ENCODE peak calls at places on chromosomes 6 and 20, in seven cellular contexts. M, P, I, F, A, H and T are unnamed samples. For H3K4me1, the result is how much of the 10 kb centered on the place peaks cover.

GRCh38 chr20:3606021-3606420 is 57.2 kb downstream of the GFRA4 start:
- DNase-seq in M (no peak), P (no peak), I (no peak), F (no peak), A (no peak), H (no peak), T (no peak)

GRCh38 chr20:34954905-34955231 is 738 bp downstream of the GSS start:
- DNase-seq in M (no peak), P (peak), I (no peak), F (peak), A (no peak), H (peak), T (peak)

GRCh38 chr6:84156306-84156705 is 71.1 kb downstream of the CEP162 start:
- DNase-seq in M (no peak), P (no peak), I (no peak), F (no peak), A (no peak), H (no peak), T (no peak)

GRCh38 chr20:60453847-60454246 is 495.6 kb downstream of the CDH26 start:
- DNase-seq in M (peak), P (no peak), I (no peak), F (no peak), A (peak), H (no peak), T (no peak)

GRCh38 chr6:132391391-132392291 is 9.6 kb downstream of the MOXD1 start:
- DNase-seq in M (peak), P (no peak), I (no peak), F (peak), A (no peak), H (peak), T (peak)

GRCh38 chr20:51142448-51142847 is 119.5 kb upstream of the KCNG1 start:
- DNase-seq in M (no peak), P (no peak), I (no peak), F (no peak), A (no peak), H (no peak), T (no peak)

GRCh38 chr20:4014031-4014474 is 1.3 kb downstream of the RNF24 start:
- DNase-seq in M (peak), P (peak), I (peak), F (peak), A (no peak), H (peak), T (peak)

GRCh38 chr6:13694562-13694961 is 17.1 kb downstream of the RANBP9 start:
- DNase-seq in M (no peak), P (no peak), I (no peak), F (no peak), A (no peak), H (no peak), T (no peak)

GRCh38 chr6:14757414-14757813 is 488.5 kb upstream of the JARID2 start:
- DNase-seq in M (no peak), P (no peak), I (no peak), F (no peak), A (no peak), H (no peak), T (no peak)

GRCh38 chr6:15087234-15087633 is 158.6 kb upstream of the JARID2 start:
- DNase-seq in M (no peak), P (no peak), I (no peak), F (no peak), A (no peak), H (no peak), T (no peak)

GRCh38 chr6:130574146-130574545 is 208.3 kb downstream of the TMEM200A start:
- DNase-seq in M (no peak), P (no peak), I (no peak), F (no peak), A (no peak), H (no peak), T (no peak)

GRCh38 chr6:144259988-144260387 is 25.1 kb upstream of the UTRN start:
- DNase-seq in M (no peak), P (no peak), I (no peak), F (no peak), A (no peak), H (no peak), T (no peak)

GRCh38 chr6:107657373-107657754 is 166.7 kb downstream of the SCML4 start:
- DNase-seq in M (no peak), P (no peak), I (no peak), F (no peak), A (no peak), H (no peak), T (no peak)

GRCh38 chr6:29653452-29654038 is 3.3 kb upstream of the MOG start:
- DNase-seq in M (peak), P (peak), I (no peak), F (peak), A (no peak), H (peak), T (peak)

GRCh38 chr6:382883-383420 is 8.6 kb upstream of the IRF4 start:
- DNase-seq in M (no peak), P (no peak), I (no peak), F (peak), A (no peak), H (no peak), T (no peak)

GRCh38 chr6:52931351-52931750 is 21.9 kb upstream of the GSTA3 start:
- DNase-seq in M (no peak), P (no peak), I (no peak), F (no peak), A (peak), H (no peak), T (peak)

GRCh38 chr6:24740861-24741260 is 21.9 kb upstream of the C6orf62 start:
- DNase-seq in M (no peak), P (no peak), I (no peak), F (no peak), A (no peak), H (no peak), T (no peak)

GRCh38 chr6:3849681-3850450 is 693 bp downstream of the FAM50B start:
- DNase-seq in M (no peak), P (no peak), I (peak), F (peak), A (no peak), H (no peak), T (peak)

GRCh38 chr6:111813247-111814162 is 59.7 kb downstream of the FYN start:
- DNase-seq in M (no peak), P (no peak), I (no peak), F (no peak), A (no peak), H (no peak), T (no peak)

GRCh38 chr6:71420693-71421328 is 132.2 kb downstream of the OGFRL1 start:
- DNase-seq in M (peak), P (no peak), I (peak), F (peak), A (peak), H (peak), T (peak)

GRCh38 chr6:16770701-16771569 is 9.7 kb upstream of the ATXN1 start:
- DNase-seq in M (peak), P (peak), I (peak), F (peak), A (no peak), H (peak), T (peak)

GRCh38 chr6:32941412-32941784 is 570 bp upstream of the HLA-DMB start:
- DNase-seq in M (peak), P (no peak), I (no peak), F (peak), A (no peak), H (no peak), T (peak)

GRCh38 chr6:148887181-148887580 is 140.4 kb downstream of the UST start:
- DNase-seq in M (peak), P (no peak), I (no peak), F (no peak), A (no peak), H (no peak), T (peak)

GRCh38 chr20:24668384-24668702 is 198.9 kb downstream of the SYNDIG1 start:
- DNase-seq in M (no peak), P (no peak), I (no peak), F (no peak), A (no peak), H (no peak), T (no peak)

GRCh38 chr6:150527100-150527499 is 72.6 kb upstream of the PLEKHG1 start:
- DNase-seq in M (no peak), P (no peak), I (no peak), F (no peak), A (no peak), H (no peak), T (peak)

GRCh38 chr6:37648465-37649330 is 49.0 kb downstream of the MDGA1 start:
- DNase-seq in M (peak), P (peak), I (no peak), F (no peak), A (peak), H (no peak), T (peak)

GRCh38 chr20:34171640-34172039 is 59.6 kb upstream of the EIF2S2 start:
- DNase-seq in M (no peak), P (no peak), I (no peak), F (no peak), A (no peak), H (no peak), T (no peak)

GRCh38 chr6:34593741-34594140 is 37.6 kb upstream of the SPDEF start:
- DNase-seq in M (no peak), P (no peak), I (no peak), F (no peak), A (no peak), H (no peak), T (peak)

GRCh38 chr20:31923388-31924271 is 28.2 kb downstream of the PDRG1 start:
- DNase-seq in M (peak), P (no peak), I (no peak), F (no peak), A (no peak), H (no peak), T (no peak)

GRCh38 chr6:41334482-41335023 is 855 bp upstream of the NCR2 start:
- DNase-seq in M (no peak), P (no peak), I (no peak), F (no peak), A (no peak), H (no peak), T (no peak)

DNA sequence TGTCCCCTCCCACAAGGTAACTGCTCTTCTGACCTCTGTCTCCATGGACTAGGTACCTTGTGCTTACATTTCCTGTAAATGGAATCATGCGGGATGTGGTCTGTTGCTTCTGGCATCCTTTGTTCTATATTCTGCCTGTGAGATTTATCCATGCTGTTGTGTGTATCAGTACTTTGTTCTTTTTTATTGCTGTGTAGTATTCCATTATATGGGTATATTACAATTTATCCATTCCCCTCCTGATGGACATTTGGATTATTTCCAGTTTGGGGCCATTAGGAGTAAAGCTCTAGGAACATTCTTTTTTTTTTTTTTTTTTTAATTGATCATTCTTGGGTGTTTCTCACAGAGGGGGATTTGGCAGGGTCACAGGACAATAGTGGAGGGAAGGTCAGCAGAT is 3.4 kb downstream of the C2 start:
- DNase-seq in M (no peak), P (no peak), I (no peak), F (no peak), A (no peak), H (no peak), T (no peak)
- H3K4me1 ChIP-seq in M (under half), P (under half), I (under half), F (under half), A (under half), H (under half), T (under half)

GRCh38 chr6:153698001-153698400 is 341.0 kb upstream of the OPRM1 start:
- DNase-seq in M (no peak), P (no peak), I (no peak), F (no peak), A (no peak), H (no peak), T (no peak)
- H3K27ac ChIP-seq in M (no peak), P (no peak), I (no peak), F (no peak), A (no peak), H (no peak), T (no peak)

GRCh38 chr6:56695702-56696101 is 53.0 kb upstream of the DST start:
- DNase-seq in M (no peak), P (no peak), I (no peak), F (no peak), A (no peak), H (no peak), T (no peak)

GRCh38 chr6:56693988-56694387 is 51.3 kb upstream of the DST start:
- DNase-seq in M (no peak), P (no peak), I (no peak), F (no peak), A (no peak), H (no peak), T (no peak)

GRCh38 chr6:56691201-56691595 is 48.5 kb upstream of the DST start:
- DNase-seq in M (no peak), P (no peak), I (no peak), F (peak), A (no peak), H (no peak), T (no peak)

GRCh38 chr6:56692586-56693245 is 50.0 kb upstream of the DST start:
- DNase-seq in M (no peak), P (no peak), I (no peak), F (no peak), A (no peak), H (no peak), T (no peak)

DNA sequence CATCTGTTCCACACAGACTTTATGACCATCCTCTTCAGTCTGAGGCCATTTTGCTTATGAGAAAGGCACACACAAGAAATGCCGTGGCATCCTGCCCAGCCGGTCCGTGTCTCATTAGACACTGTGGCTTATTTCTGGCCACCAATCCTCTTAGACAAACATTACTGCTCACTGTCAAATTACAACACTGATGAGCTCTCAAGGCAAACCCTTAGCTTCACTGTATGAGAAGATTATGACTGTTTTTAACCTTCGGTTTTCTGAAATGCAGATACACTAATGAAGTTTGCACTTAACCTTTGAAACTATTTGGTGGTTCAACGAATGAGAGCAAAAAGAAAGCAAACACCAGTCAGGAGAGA is 50.5 kb upstream of the DST start:
- DNase-seq in M (no peak), P (no peak), I (peak), F (peak), A (no peak), H (peak), T (peak)
- H3K4me1 ChIP-seq in M (under half), P (half or more), I (under half), F (half or more), A (under half), H (under half), T (under half)

GRCh38 chr6:35839019-35839418 is 33.9 kb downstream of the LHFPL5 start:
- DNase-seq in M (no peak), P (no peak), I (no peak), F (no peak), A (no peak), H (no peak), T (no peak)
- H3K27ac ChIP-seq in M (no peak), P (no peak), I (no peak), F (no peak), A (no peak), H (no peak), T (no peak)

DNA sequence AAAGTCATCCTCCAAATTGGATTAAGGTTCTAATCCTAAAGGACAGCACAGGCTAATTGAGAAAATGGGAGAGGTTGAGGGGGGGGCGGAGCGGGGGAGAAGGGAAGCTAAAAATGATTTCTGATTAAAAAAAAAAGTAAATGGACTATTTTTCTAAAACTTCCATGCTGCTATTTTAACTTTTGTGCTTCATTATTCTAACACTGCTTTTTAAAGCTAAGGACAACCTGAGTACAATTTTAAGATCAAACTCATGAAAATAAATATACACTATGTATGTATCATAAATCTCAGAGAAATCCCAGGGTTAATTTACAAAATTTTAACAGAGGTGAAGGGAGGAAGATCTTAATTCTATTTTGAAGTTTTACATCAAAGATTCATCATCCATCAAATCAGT is 4.4 kb downstream of the MAN1A1 start:
- DNase-seq in M (no peak), P (no peak), I (no peak), F (no peak), A (no peak), H (no peak), T (no peak)
- H3K4me1 ChIP-seq in M (under half), P (under half), I (under half), F (under half), A (under half), H (half or more), T (under half)

GRCh38 chr20:58246346-58246745 is 17.9 kb upstream of the ANKRD60 start:
- DNase-seq in M (peak), P (no peak), I (no peak), F (no peak), A (no peak), H (no peak), T (peak)

GRCh38 chr20:58251979-58252591 is 23.6 kb upstream of the ANKRD60 start:
- DNase-seq in M (no peak), P (peak), I (no peak), F (no peak), A (no peak), H (no peak), T (no peak)

GRCh38 chr20:58254890-58255289 is 26.4 kb upstream of the ANKRD60 start:
- DNase-seq in M (no peak), P (no peak), I (no peak), F (no peak), A (no peak), H (no peak), T (no peak)

GRCh38 chr20:58256307-58256706 is 27.9 kb upstream of the ANKRD60 start:
- DNase-seq in M (no peak), P (no peak), I (no peak), F (no peak), A (no peak), H (no peak), T (no peak)

GRCh38 chr20:58251348-58251978 is 23.0 kb upstream of the ANKRD60 start:
- DNase-seq in M (no peak), P (no peak), I (no peak), F (no peak), A (no peak), H (no peak), T (no peak)
- H3K27ac ChIP-seq in M (no peak), P (peak), I (no peak), F (no peak), A (no peak), H (no peak), T (no peak)

GRCh38 chr6:82836022-82836575 is 229.5 kb downstream of the UBE3D start:
- DNase-seq in M (no peak), P (no peak), I (no peak), F (no peak), A (no peak), H (no peak), T (no peak)

GRCh38 chr6:82832811-82833210 is 232.8 kb downstream of the UBE3D start:
- DNase-seq in M (no peak), P (no peak), I (no peak), F (no peak), A (no peak), H (no peak), T (no peak)

DNA sequence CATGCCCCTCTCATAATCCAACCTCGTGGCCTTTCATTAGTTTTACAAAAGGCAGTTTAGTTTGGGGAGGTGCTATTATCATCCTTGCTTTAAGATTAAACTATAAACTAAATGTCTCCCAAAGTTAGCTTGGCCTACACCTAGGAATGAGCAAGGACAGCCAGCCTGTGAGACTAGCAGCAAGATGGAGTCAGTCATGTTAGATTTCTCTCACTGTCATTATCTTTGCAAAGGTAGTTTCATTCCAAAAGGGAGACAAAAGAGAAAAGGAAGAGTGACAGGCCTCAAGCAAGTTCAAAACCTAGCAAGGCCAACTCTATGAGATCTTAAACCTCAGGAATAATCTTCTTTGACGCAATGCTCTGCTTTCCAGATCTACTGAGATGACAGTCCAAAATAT is 232.2 kb downstream of the UBE3D start:
- DNase-seq in M (no peak), P (no peak), I (no peak), F (no peak), A (no peak), H (no peak), T (no peak)
- H3K4me1 ChIP-seq in M (under half), P (under half), I (under half), F (under half), A (under half), H (under half), T (under half)

GRCh38 chr6:43376551-43376981 is 7.1 kb upstream of the ZNF318 start:
- DNase-seq in M (no peak), P (no peak), I (no peak), F (no peak), A (no peak), H (no peak), T (no peak)
- H3K27ac ChIP-seq in M (no peak), P (no peak), I (no peak), F (no peak), A (no peak), H (no peak), T (no peak)

GRCh38 chr6:127869183-127869582 is 31.7 kb downstream of the THEMIS start:
- DNase-seq in M (no peak), P (no peak), I (no peak), F (no peak), A (no peak), H (no peak), T (no peak)
- H3K4me1 ChIP-seq in M (under half), P (under half), I (under half), F (under half), A (under half), H (under half), T (under half)